ENCODE peak calls at places on chromosome 18, in seven cellular contexts. A, N, B, Q, I, V and K are unnamed samples.

GRCh38 chr18:13260114-13260926 is 41.8 kb downstream of the LDLRAD4 start:
- DNase-seq in N (no peak), I (no peak), A (no peak), V (no peak), B (no peak), Q (no peak), K (no peak)

GRCh38 chr18:24964213-24964612 is 387.8 kb downstream of the ZNF521 start:
- DNase-seq in A (peak; percentile 43), B (no peak), I (no peak), V (no peak), N (no peak), Q (no peak), K (no peak)

GRCh38 chr18:58789856-58790255 is 74.8 kb upstream of the ZNF532 start:
- DNase-seq in Q (no peak), I (no peak), N (no peak), V (no peak), B (no peak), A (no peak), K (no peak)

GRCh38 chr18:76357585-76358265 is 137.3 kb downstream of the ZNF516 start:
- DNase-seq in N (no peak), I (no peak), B (no peak), A (no peak), V (no peak), Q (no peak), K (no peak)

GRCh38 chr18:69172046-69172445 is 228.6 kb upstream of the DOK6 start:
- DNase-seq in V (no peak), A (no peak), Q (no peak), N (no peak), I (no peak), B (no peak), K (no peak)

GRCh38 chr18:65725421-65726050 is 25.3 kb upstream of the CDH7 start:
- DNase-seq in N (no peak), V (no peak), Q (peak; percentile 50), B (peak; percentile 16), I (peak; percentile 23), A (peak; percentile 6), K (peak; percentile 67)

GRCh38 chr18:9894454-9895068 is 8.8 kb downstream of the TXNDC2 start:
- DNase-seq in V (no peak), A (no peak), Q (no peak), N (no peak), I (no peak), B (no peak), K (no peak)

GRCh38 chr18:7370812-7371211 is 139.9 kb downstream of the LRRC30 start:
- DNase-seq in Q (no peak), V (no peak), B (no peak), N (no peak), I (no peak), A (no peak), K (no peak)

GRCh38 chr18:44938396-44939036 is 257.8 kb downstream of the SETBP1 start:
- DNase-seq in N (no peak), A (no peak), V (no peak), I (no peak), Q (peak; percentile 68), B (no peak), K (no peak)

GRCh38 chr18:26723986-26724385 is 141.5 kb downstream of the AQP4 start:
- DNase-seq in V (no peak), I (no peak), Q (no peak), N (no peak), A (no peak), B (no peak), K (no peak)

GRCh38 chr18:23972416-23972815 is 42.1 kb upstream of the TTC39C start:
- DNase-seq in A (no peak), B (no peak), V (peak; percentile 39), N (no peak), Q (no peak), I (no peak), K (no peak)

GRCh38 chr18:28439870-28440269 is 262.9 kb upstream of the CDH2 start:
- DNase-seq in I (no peak), V (no peak), N (no peak), Q (no peak), A (no peak), B (no peak), K (no peak)

GRCh38 chr18:21534327-21534726 is 66.2 kb downstream of the ESCO1 start:
- DNase-seq in V (no peak), B (no peak), N (no peak), Q (no peak), A (no peak), I (no peak), K (no peak)

GRCh38 chr18:13429884-13430510 is 211.4 kb downstream of the LDLRAD4 start:
- DNase-seq in Q (no peak), N (no peak), V (no peak), B (no peak), A (no peak), I (no peak), K (no peak)

GRCh38 chr18:79804130-79804772 is 6.5 kb downstream of the KCNG2 start:
- DNase-seq in B (no peak), Q (no peak), I (no peak), A (no peak), V (no peak), N (no peak), K (no peak)

GRCh38 chr18:55018602-55019001 is 59.3 kb upstream of the CCDC68 start:
- DNase-seq in N (no peak), B (no peak), Q (no peak), I (no peak), A (no peak), V (no peak), K (no peak)

DNA sequence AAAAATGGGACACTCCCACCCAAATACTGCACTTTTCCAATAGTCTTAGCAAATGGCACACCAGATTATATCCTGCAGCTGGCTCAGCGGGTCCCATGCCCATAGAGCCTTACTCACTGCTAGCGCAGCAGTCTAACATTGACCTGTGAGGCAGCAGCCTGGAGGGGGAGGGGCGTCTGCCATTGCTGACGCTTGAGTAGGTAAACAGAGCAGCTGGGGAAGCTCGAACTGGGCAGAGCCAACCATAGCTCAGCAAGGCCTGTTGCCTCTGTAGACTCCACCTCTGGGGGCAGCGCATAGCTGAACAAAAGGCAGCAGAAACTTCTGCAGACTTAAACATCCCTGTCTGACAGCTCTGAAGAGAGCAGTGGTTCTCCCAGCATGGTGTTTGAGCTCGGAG is 110.4 kb downstream of the CTIF start:
- DNase-seq in Q (no peak), N (no peak), A (no peak), V (no peak), I (peak; percentile 42), B (peak; percentile 70), K (no peak)
- TF ChIP-seq YY1 in Q (no peak), N (no peak), A (no peak), V (no peak), I (no peak), B (peak; percentile 68), K (peak; percentile 69)

DNA sequence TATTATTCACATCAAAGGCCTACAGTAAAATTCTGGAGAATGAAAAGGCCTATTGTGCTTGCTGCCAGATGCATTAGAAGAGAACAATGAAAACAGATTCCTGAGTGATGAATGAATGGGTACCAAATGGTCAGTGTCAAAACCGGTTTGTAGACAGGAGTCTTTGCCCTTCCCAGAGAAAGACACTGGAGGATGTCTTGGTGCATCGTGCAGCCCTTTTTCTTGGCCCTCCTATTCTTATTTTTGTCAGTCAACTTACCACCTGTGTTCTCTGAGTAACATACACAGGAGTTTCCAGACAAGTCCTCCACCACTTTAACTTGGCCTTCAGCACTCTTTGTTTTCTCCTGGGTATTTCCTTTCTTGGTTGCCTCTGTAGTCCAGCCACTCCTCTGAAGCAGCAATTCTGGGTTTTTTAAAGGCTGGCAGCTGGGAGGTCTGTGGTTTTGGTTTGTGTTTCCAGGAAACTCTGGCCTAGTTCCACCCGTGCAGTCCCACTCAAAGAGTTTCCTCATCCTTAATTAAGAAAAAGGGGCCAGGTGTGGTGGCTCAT is 29.4 kb downstream of the PSTPIP2 start:
- DNase-seq in I (no peak), B (no peak), A (no peak), V (no peak), N (no peak), Q (no peak), K (no peak)
- TF ChIP-seq YY1 in I (no peak), B (no peak), A (no peak), V (no peak), N (no peak), Q (no peak), K (no peak)

GRCh38 chr18:3094355-3094684 is 81.4 kb upstream of the LPIN2 start:
- DNase-seq in A (no peak), I (no peak), N (no peak), V (no peak), B (no peak), Q (no peak), K (no peak)
- TF ChIP-seq YY1 in A (no peak), I (no peak), N (no peak), V (no peak), B (no peak), Q (no peak), K (no peak)

DNA sequence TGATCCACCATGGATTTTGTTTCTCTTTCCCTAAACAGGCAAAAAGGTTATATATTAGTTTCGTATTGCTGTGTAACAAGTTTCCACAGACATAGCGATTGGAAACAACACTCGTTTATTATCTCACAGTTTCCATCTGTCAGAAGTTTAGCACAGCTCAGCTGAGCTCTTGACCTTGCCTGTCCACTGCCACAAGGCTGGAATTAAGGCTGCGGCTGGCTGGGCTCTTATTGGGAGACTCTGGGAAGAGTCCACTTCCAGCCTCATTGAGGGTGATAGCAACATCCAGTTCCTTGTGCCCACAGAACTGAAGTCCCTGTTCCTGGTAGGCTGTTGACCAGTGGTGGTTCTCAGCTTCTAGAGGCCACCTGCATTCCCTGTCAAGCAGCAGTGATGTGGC is 120.4 kb downstream of the TPGS2 start:
- DNase-seq in N (no peak), V (no peak), B (no peak), A (no peak), I (no peak), Q (no peak), K (no peak)
- TF ChIP-seq YY1 in N (no peak), V (no peak), B (no peak), A (no peak), I (no peak), Q (no peak), K (no peak)